ENCODE peak calls at places on chromosomes 13 and 19, in eight cellular contexts. L is astrocyte of the spinal cord; V is ascending aorta; K is endothelial cell; J is cardiac fibroblast; G is fibroblast of lung; P is activated naive CD4-positive, alpha-beta T cell treated with anti-CD3 and anti-CD28 coated beads for 36 hours; M is thoracic aorta. A is an unnamed sample.

GRCh38 chr19:11195169-11195568 is 2.2 kb downstream of the KANK2 start:
- DNase-seq in L (no peak), V (no peak), K (no peak), J (peak), G (no peak), P (peak), M (no peak), A (no peak)

GRCh38 chr13:101406787-101407186 is 9.5 kb downstream of the NALCN start:
- DNase-seq in L (no peak), V (no peak), K (no peak), J (no peak), G (no peak), P (no peak), M (no peak), A (no peak)

GRCh38 chr13:113047587-113047986 is 58.0 kb upstream of the F7 start:
- DNase-seq in L (no peak), V (no peak), K (no peak), J (no peak), G (no peak), P (no peak), M (no peak), A (no peak)

GRCh38 chr19:38654478-38655079 is 7.1 kb downstream of the ACTN4 start:
- DNase-seq in L (no peak), V (no peak), K (peak), J (no peak), G (peak), P (no peak), M (no peak), A (no peak)

GRCh38 chr19:16588089-16588823 is 16.0 kb upstream of the SLC35E1 start:
- DNase-seq in L (peak), V (no peak), K (no peak), J (peak), G (peak), P (peak), M (no peak), A (peak)

GRCh38 chr19:49614096-49614857 is 23.3 kb downstream of the PRR12 start:
- DNase-seq in L (peak), V (no peak), K (no peak), J (peak), G (peak), P (peak), M (no peak), A (no peak)

GRCh38 chr13:20566917-20567755 is at the start of gene IFT88:
- DNase-seq in L (peak), V (peak), K (peak), J (peak), G (peak), P (peak), M (peak), A (peak)

GRCh38 chr13:27079421-27079958 is 92.1 kb downstream of the USP12 start:
- DNase-seq in L (peak), V (no peak), K (no peak), J (peak), G (peak), P (no peak), M (no peak), A (no peak)

GRCh38 chr13:33519561-33520479 is 234.3 kb upstream of the STARD13 start:
- DNase-seq in L (peak), V (no peak), K (no peak), J (peak), G (peak), P (no peak), M (no peak), A (no peak)

GRCh38 chr13:109204252-109204651 is 574.8 kb downstream of the MYO16 start:
- DNase-seq in L (no peak), V (no peak), K (no peak), J (no peak), G (no peak), P (no peak), M (no peak), A (no peak)

GRCh38 chr19:11538232-11539036 is at the start of gene CNN1:
- DNase-seq in L (peak), V (peak), K (peak), J (peak), G (peak), P (no peak), M (peak), A (no peak)

GRCh38 chr13:42593719-42594012 is 19.7 kb downstream of the TNFSF11 start:
- DNase-seq in L (no peak), V (no peak), K (no peak), J (no peak), G (no peak), P (no peak), M (no peak), A (no peak)

GRCh38 chr19:30696514-30696913 is 324.3 kb downstream of the ZNF536 start:
- DNase-seq in L (no peak), V (no peak), K (peak), J (peak), G (no peak), P (peak), M (no peak), A (no peak)

GRCh38 chr19:46088101-46088500 is 36.4 kb downstream of the IGFL3 start:
- DNase-seq in L (no peak), V (no peak), K (no peak), J (no peak), G (no peak), P (no peak), M (no peak), A (no peak)

GRCh38 chr19:41263042-41263849 is 926 bp upstream of the HNRNPUL1 start:
- DNase-seq in L (peak), V (peak), K (peak), J (peak), G (peak), P (peak), M (peak), A (peak)

GRCh38 chr19:46882034-46882433 is 21.2 kb downstream of the ARHGAP35 start:
- DNase-seq in L (no peak), V (no peak), K (no peak), J (no peak), G (no peak), P (no peak), M (no peak), A (no peak)

GRCh38 chr13:47794963-47795362 is 206.1 kb downstream of the SUCLA2 start:
- DNase-seq in L (no peak), V (no peak), K (no peak), J (peak), G (no peak), P (no peak), M (no peak), A (no peak)

GRCh38 chr13:86185636-86186035 is 386.4 kb upstream of the SLITRK6 start:
- DNase-seq in L (no peak), V (no peak), K (no peak), J (no peak), G (no peak), P (no peak), M (no peak), A (no peak)

GRCh38 chr13:40433577-40433976 is 232.9 kb downstream of the FOXO1 start:
- DNase-seq in L (no peak), V (no peak), K (no peak), J (no peak), G (no peak), P (peak), M (no peak), A (no peak)

GRCh38 chr13:39350461-39350881 is 252.5 kb downstream of the LHFPL6 start:
- DNase-seq in L (no peak), V (no peak), K (no peak), J (peak), G (peak), P (no peak), M (no peak), A (no peak)

GRCh38 chr19:2429917-2430570 is 2.7 kb upstream of the TIMM13 start:
- DNase-seq in L (no peak), V (no peak), K (no peak), J (no peak), G (no peak), P (no peak), M (no peak), A (no peak)